ENCODE peak calls at places on chromosomes 3 and 15, in seven cellular contexts. N is Panc1; G is GM18507; W is SW 1271; J is substantia nigra; T is stimulated activated CD4-positive, alpha-beta T cell treated with anti-CD3 and anti-CD28 coated beads, Interleukin-12 subunit alpha, Interleukin-12 subunit beta, amount 100 ng/mL, for 48 hours; S is upper lobe of left lung. V is an unnamed sample.

GRCh38 chr3:61956236-61956635 is 394.9 kb downstream of the PTPRG start:
- DNase-seq in N (no peak), G (no peak), W (no peak), J (no peak), T (no peak), S (no peak), V (no peak)

GRCh38 chr3:184334470-184335158 is 2.8 kb upstream of the FAM131A start:
- DNase-seq in N (peak), G (no peak), W (peak), J (no peak), T (no peak), S (no peak), V (no peak)

GRCh38 chr15:31279221-31280036 is 47.2 kb upstream of the KLF13 start:
- DNase-seq in N (no peak), G (no peak), W (no peak), J (no peak), T (no peak), S (no peak), V (no peak)

GRCh38 chr15:44501768-44502366 is 35.1 kb upstream of the EIF3J start:
- DNase-seq in N (no peak), G (no peak), W (no peak), J (no peak), T (no peak), S (no peak), V (no peak)

GRCh38 chr3:18103591-18103990 is 321.5 kb downstream of the SATB1 start:
- DNase-seq in N (no peak), G (no peak), W (no peak), J (no peak), T (no peak), S (no peak), V (no peak)

GRCh38 chr15:97941572-97941971 is 18.9 kb upstream of the ARRDC4 start:
- DNase-seq in N (no peak), G (no peak), W (no peak), J (no peak), T (no peak), S (no peak), V (no peak)

GRCh38 chr3:186360779-186361178 is 1.3 kb downstream of the DGKG start:
- DNase-seq in N (no peak), G (no peak), W (no peak), J (peak), T (no peak), S (peak), V (no peak)

GRCh38 chr15:40968290-40969085 is 15.2 kb downstream of the CHAC1 start:
- DNase-seq in N (no peak), G (no peak), W (no peak), J (no peak), T (no peak), S (no peak), V (no peak)

GRCh38 chr15:101167791-101168462 is 83.9 kb downstream of the CHSY1 start:
- DNase-seq in N (peak), G (no peak), W (peak), J (peak), T (peak), S (peak), V (no peak)

GRCh38 chr3:186536883-186537553 is 7.2 kb downstream of the CRYGS start:
- DNase-seq in N (no peak), G (no peak), W (no peak), J (no peak), T (no peak), S (no peak), V (no peak)

GRCh38 chr3:184766555-184767261 is 45.3 kb upstream of the VPS8 start:
- DNase-seq in N (no peak), G (no peak), W (no peak), J (no peak), T (no peak), S (no peak), V (no peak)

GRCh38 chr3:144272715-144273114 is 301.1 kb downstream of the DIPK2A start:
- DNase-seq in N (no peak), G (no peak), W (no peak), J (no peak), T (no peak), S (no peak), V (no peak)

GRCh38 chr3:24565053-24565452 is 70.4 kb upstream of the THRB start:
- DNase-seq in N (no peak), G (no peak), W (no peak), J (no peak), T (no peak), S (no peak), V (no peak)

GRCh38 chr15:43329222-43329959 is 982 bp downstream of the LCMT2 start:
- DNase-seq in N (no peak), G (no peak), W (no peak), J (peak), T (peak), S (no peak), V (no peak)

GRCh38 chr3:184005981-184006507 is 11.6 kb downstream of the ABCC5 start:
- DNase-seq in N (no peak), G (no peak), W (no peak), J (no peak), T (no peak), S (peak), V (peak)

GRCh38 chr3:101544181-101544850 is 17.4 kb upstream of the TRMT10C start:
- DNase-seq in N (no peak), G (no peak), W (no peak), J (no peak), T (no peak), S (no peak), V (no peak)

GRCh38 chr15:29736012-29736744 is 86.1 kb downstream of the TJP1 start:
- DNase-seq in N (no peak), G (no peak), W (no peak), J (no peak), T (no peak), S (no peak), V (no peak)

GRCh38 chr3:119653871-119654270 is 6.5 kb downstream of the POPDC2 start:
- DNase-seq in N (no peak), G (no peak), W (no peak), J (no peak), T (no peak), S (no peak), V (no peak)

GRCh38 chr3:135920275-135920674 is 45.3 kb upstream of the PPP2R3A start:
- DNase-seq in N (no peak), G (no peak), W (no peak), J (no peak), T (no peak), S (no peak), V (no peak)

GRCh38 chr3:100650651-100651611 is 41.5 kb downstream of the ADGRG7 start:
- DNase-seq in N (no peak), G (no peak), W (no peak), J (no peak), T (peak), S (no peak), V (no peak)

GRCh38 chr3:186411994-186412393 is 50.0 kb upstream of the DGKG start:
- DNase-seq in N (no peak), G (no peak), W (no peak), J (no peak), T (peak), S (no peak), V (no peak)

GRCh38 chr3:160756907-160757623 is 1.0 kb downstream of the PPM1L start:
- DNase-seq in N (no peak), G (no peak), W (no peak), J (peak), T (no peak), S (no peak), V (no peak)

GRCh38 chr15:91948001-91948608 is 94.6 kb downstream of the SLCO3A1 start:
- DNase-seq in N (no peak), G (no peak), W (no peak), J (no peak), T (no peak), S (peak), V (no peak)

GRCh38 chr3:188362405-188362831 is 208.5 kb downstream of the LPP start:
- DNase-seq in N (peak), G (no peak), W (no peak), J (no peak), T (no peak), S (no peak), V (no peak)

GRCh38 chr15:90154861-90155626 is 46.1 kb upstream of the SEMA4B start:
- DNase-seq in N (peak), G (no peak), W (no peak), J (no peak), T (no peak), S (peak), V (no peak)

GRCh38 chr3:106013971-106014370 is 145.2 kb upstream of the CBLB start:
- DNase-seq in N (peak), G (no peak), W (no peak), J (no peak), T (no peak), S (no peak), V (no peak)

GRCh38 chr15:74908635-74909034 is 2.0 kb upstream of the FAM219B start:
- DNase-seq in N (no peak), G (no peak), W (no peak), J (no peak), T (no peak), S (no peak), V (no peak)

GRCh38 chr3:124560406-124561215 is 169.6 kb upstream of the UMPS start:
- DNase-seq in N (no peak), G (no peak), W (no peak), J (no peak), T (no peak), S (no peak), V (no peak)

GRCh38 chr3:172687501-172687900 is 23.4 kb downstream of the NCEH1 start:
- DNase-seq in N (no peak), G (no peak), W (no peak), J (no peak), T (no peak), S (no peak), V (peak)

GRCh38 chr15:73704869-73705645 is 20.9 kb downstream of the CD276 start:
- DNase-seq in N (no peak), G (peak), W (no peak), J (peak), T (peak), S (peak), V (peak)